ENCODE peak calls at places on chromosomes 16 and 17, in seven cellular contexts. S is H9, K is IMR-90, M is neuronal stem cell, E is mesendoderm, P is trophoblast cell, L is H1. A is an unnamed sample.

GRCh38 chr16:53429221-53429943 is 4.9 kb upstream of the RBL2 start:
- DNase-seq in E (no peak), K (peak; percentile 79), S (no peak), P (peak; percentile 86), L (no peak), M (no peak), A (peak; percentile 79)

GRCh38 chr17:81405382-81406005 is 10.2 kb downstream of the BAHCC1 start:
- DNase-seq in E (no peak), L (no peak), P (no peak), K (no peak), S (no peak), M (no peak), A (peak; percentile 94)

GRCh38 chr17:31488264-31488981 is 96.9 kb downstream of the RAB11FIP4 start:
- DNase-seq in E (peak; percentile 51), P (no peak), L (no peak), K (no peak), S (peak; percentile 61), M (no peak), A (no peak)

GRCh38 chr17:34173221-34173620 is 81.9 kb upstream of the CCL2 start:
- DNase-seq in P (no peak), L (no peak), M (no peak), K (peak; percentile 83), S (no peak), E (no peak), A (no peak)

GRCh38 chr16:90019201-90019542 is at the start of gene DBNDD1:
- DNase-seq in L (no peak), P (no peak), S (peak; percentile 47), K (no peak), M (no peak), E (no peak), A (no peak)

GRCh38 chr16:63978240-63978639 is 1143.6 kb downstream of the CDH11 start:
- DNase-seq in S (no peak), P (no peak), E (peak; percentile 6), M (no peak), K (no peak), L (no peak), A (no peak)

GRCh38 chr16:11232852-11233726 is 22.9 kb downstream of the SOCS1 start:
- DNase-seq in M (no peak), E (peak; percentile 35), P (no peak), L (no peak), K (no peak), S (peak; percentile 72), A (no peak)

GRCh38 chr17:28996554-28997096 is 9.2 kb downstream of the SEZ6 start:
- DNase-seq in E (no peak), M (no peak), L (no peak), P (no peak), S (no peak), K (no peak), A (no peak)

GRCh38 chr17:57862410-57862989 is 12.7 kb upstream of the MRPS23 start:
- DNase-seq in L (no peak), E (no peak), S (peak; percentile 61), M (no peak), P (no peak), K (no peak), A (no peak)

GRCh38 chr17:60315650-60316049 is 76.3 kb downstream of the USP32 start:
- DNase-seq in P (no peak), M (no peak), E (no peak), K (no peak), L (no peak), S (no peak), A (no peak)

GRCh38 chr16:72783716-72784320 is 264.1 kb downstream of the ZFHX3 start:
- DNase-seq in L (no peak), P (no peak), K (peak; percentile 68), S (no peak), E (no peak), M (no peak), A (peak; percentile 50)

GRCh38 chr17:60560860-60561257 is 34.8 kb upstream of the APPBP2 start:
- DNase-seq in P (no peak), E (no peak), K (no peak), S (no peak), M (no peak), L (no peak), A (no peak)

GRCh38 chr17:73320601-73321264 is 8.9 kb upstream of the CDC42EP4 start:
- DNase-seq in S (peak; percentile 27), M (no peak), K (no peak), P (no peak), E (no peak), L (no peak), A (no peak)

GRCh38 chr17:60260540-60260939 is 110.8 kb downstream of the CA4 start:
- DNase-seq in E (no peak), P (no peak), K (no peak), L (no peak), S (no peak), M (no peak), A (no peak)

GRCh38 chr16:86800914-86801313 is 222.6 kb downstream of the FOXL1 start:
- DNase-seq in M (no peak), S (no peak), K (no peak), P (no peak), L (peak; percentile 38), E (peak; percentile 72), A (no peak)

GRCh38 chr17:19857640-19858039 is 10.1 kb downstream of the ULK2 start:
- DNase-seq in P (no peak), K (no peak), E (no peak), S (no peak), M (no peak), L (no peak), A (no peak)

GRCh38 chr16:50876263-50876662 is 134.4 kb downstream of the CYLD start:
- DNase-seq in E (no peak), P (no peak), K (no peak), S (no peak), M (no peak), L (no peak), A (no peak)

DNA sequence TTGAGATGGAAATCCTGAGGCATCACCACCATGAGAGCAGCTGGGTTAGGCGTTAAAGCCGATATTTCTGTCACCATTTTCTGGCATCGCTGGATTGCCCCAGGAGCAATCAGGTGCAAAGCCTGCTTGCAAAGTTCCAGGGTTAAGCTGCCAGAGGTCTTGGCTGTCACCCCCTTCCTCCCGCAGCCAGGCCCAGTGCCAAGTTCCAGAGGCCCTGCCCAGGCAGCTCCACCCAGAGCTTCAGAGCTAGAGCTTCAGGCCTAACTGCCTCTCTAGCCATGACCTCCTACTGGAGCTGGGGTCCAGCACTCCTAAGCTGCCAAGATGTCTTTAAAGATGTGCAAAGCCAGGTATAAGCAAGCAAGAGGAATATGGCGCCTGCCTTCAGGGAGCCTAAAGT is 8.8 kb upstream of the TMEM238L start:
- DNase-seq in S (no peak), E (no peak), P (no peak), M (no peak), L (no peak), K (no peak), A (no peak)
- H3K23ac ChIP-seq in S (no peak overlapping the region), E (no peak overlapping the region), P (no peak overlapping the region), M (no peak overlapping the region), L (no peak overlapping the region), K (no peak overlapping the region), A (no peak overlapping the region)

GRCh38 chr17:6233856-6234255 is 163.7 kb downstream of the WSCD1 start:
- DNase-seq in E (no peak), K (no peak), L (no peak), P (no peak), M (no peak), S (no peak), A (no peak)
- H3K23ac ChIP-seq in E (no peak overlapping the region), K (no peak overlapping the region), L (no peak overlapping the region), P (no peak overlapping the region), M (no peak overlapping the region), S (no peak overlapping the region), A (no peak overlapping the region)

DNA sequence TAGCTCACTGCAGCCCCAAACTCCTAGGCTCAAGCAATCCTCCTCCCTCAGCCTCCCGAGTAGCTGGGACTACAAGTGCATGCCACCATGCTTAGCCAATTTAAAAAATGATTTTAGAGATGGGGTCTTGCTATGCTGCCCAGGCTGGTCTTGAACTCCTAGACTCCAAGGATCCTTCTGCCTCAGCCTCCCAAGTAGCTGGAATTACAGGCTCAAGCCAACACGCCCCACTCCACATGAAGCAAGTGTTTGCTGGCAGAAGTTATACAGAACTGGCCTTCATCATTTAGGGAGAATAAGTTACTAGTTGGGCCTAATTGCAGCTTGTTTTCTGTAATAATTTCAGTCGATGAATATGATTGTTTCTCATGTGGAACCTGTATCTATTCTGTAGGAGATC is 68.0 kb downstream of the SHISA6 start:
- DNase-seq in S (no peak), E (no peak), P (no peak), M (no peak), L (no peak), K (no peak), A (no peak)
- H3K23ac ChIP-seq in S (no peak overlapping the region), E (no peak overlapping the region), P (no peak overlapping the region), M (no peak overlapping the region), L (no peak overlapping the region), K (no peak overlapping the region), A (no peak overlapping the region)

DNA sequence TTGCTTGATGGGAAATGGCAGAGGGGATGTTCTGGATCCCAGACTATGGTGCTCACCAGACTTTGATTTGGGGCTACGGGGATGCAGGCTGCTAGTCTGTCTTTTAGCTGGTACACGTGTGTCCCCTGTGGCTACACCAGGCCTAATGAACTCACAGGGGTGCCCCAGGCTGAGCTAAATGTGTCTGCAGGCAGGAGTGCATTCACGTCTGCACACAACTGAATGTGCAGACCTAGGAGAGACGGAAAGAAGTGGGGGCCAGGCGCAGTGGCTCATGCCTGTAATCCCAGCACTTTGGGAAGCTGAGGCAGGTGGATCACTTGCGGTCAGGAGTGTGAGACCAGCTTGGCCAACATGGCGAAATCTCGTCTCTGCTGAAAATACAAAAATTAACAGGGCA is 320.3 kb upstream of the TNRC6C start:
- DNase-seq in K (no peak), L (no peak), P (no peak), S (peak; percentile 26), M (no peak), E (no peak), A (no peak)
- H3K23ac ChIP-seq in K (no peak overlapping the region), L (no peak overlapping the region), P (no peak overlapping the region), S (no peak overlapping the region), M (no peak overlapping the region), E (no peak overlapping the region), A (no peak overlapping the region)

GRCh38 chr17:78348055-78348745 is 11.7 kb downstream of the SOCS3 start:
- DNase-seq in L (no peak), P (no peak), K (no peak), M (no peak), S (no peak), E (no peak), A (no peak)
- H3K23ac ChIP-seq in L (no peak overlapping the region), P (no peak overlapping the region), K (no peak overlapping the region), M (no peak overlapping the region), S (no peak overlapping the region), E (no peak overlapping the region), A (no peak overlapping the region)

GRCh38 chr17:10668771-10669170 is 11.7 kb upstream of the MYH3 start:
- DNase-seq in K (peak; percentile 83), P (no peak), M (no peak), L (no peak), S (no peak), E (no peak), A (peak; percentile 58)
- H3K23ac ChIP-seq in K (no peak overlapping the region), P (no peak overlapping the region), M (no peak overlapping the region), L (no peak overlapping the region), S (no peak overlapping the region), E (no peak overlapping the region), A (no peak overlapping the region)

GRCh38 chr16:68269793-68270192 is 5.5 kb downstream of the SLC7A6 start:
- DNase-seq in L (no peak), K (no peak), E (no peak), P (no peak), S (no peak), M (no peak), A (no peak)
- H3K23ac ChIP-seq in L (no peak overlapping the region), K (no peak overlapping the region), E (no peak overlapping the region), P (peak overlapping the region; percentile 17), S (no peak overlapping the region), M (no peak overlapping the region), A (no peak overlapping the region)

GRCh38 chr17:4750606-4751005 is 10.9 kb upstream of the CXCL16 start:
- DNase-seq in L (no peak), E (no peak), S (no peak), P (no peak), K (no peak), M (no peak), A (no peak)
- H3K23ac ChIP-seq in L (no peak overlapping the region), E (no peak overlapping the region), S (no peak overlapping the region), P (no peak overlapping the region), K (no peak overlapping the region), M (no peak overlapping the region), A (no peak overlapping the region)